ENCODE peak calls at places on chromosomes 3 and 15, in four cellular contexts. N is keratinocyte, K is hippocampal formation, U is aorta. A is an unnamed sample.

GRCh38 chr3:45612918-45613602 is 18.5 kb downstream of the LIMD1 start:
- DNase-seq in U (no peak), N (no peak), K (no peak), A (no peak)

GRCh38 chr3:142315083-142315482 is 89.7 kb upstream of the GK5 start:
- DNase-seq in U (no peak), K (no peak), N (no peak), A (no peak)

GRCh38 chr3:195054311-195054710 is 216.6 kb downstream of the XXYLT1 start:
- DNase-seq in U (peak), N (no peak), K (no peak), A (no peak)

GRCh38 chr3:182596673-182597410 is 196.5 kb upstream of the ATP11B start:
- DNase-seq in U (no peak), N (no peak), K (no peak), A (no peak)

GRCh38 chr3:184011937-184012889 is 5.5 kb downstream of the ABCC5 start:
- DNase-seq in U (no peak), K (no peak), N (no peak), A (no peak)

GRCh38 chr3:65436580-65436979 is 602.1 kb downstream of the MAGI1 start:
- DNase-seq in U (no peak), N (no peak), K (peak), A (no peak)

GRCh38 chr3:125257563-125257962 is 45.0 kb upstream of the SLC12A8 start:
- DNase-seq in U (no peak), N (no peak), K (no peak), A (no peak)

GRCh38 chr15:40743921-40744809 is 10.9 kb downstream of the RMDN3 start:
- DNase-seq in U (peak), N (peak), K (no peak), A (peak)

GRCh38 chr3:182182531-182182968 is 470.8 kb downstream of the SOX2 start:
- DNase-seq in N (peak), K (no peak), U (no peak), A (no peak)

GRCh38 chr3:143585720-143586456 is 262.4 kb downstream of the SLC9A9 start:
- DNase-seq in K (no peak), U (no peak), N (no peak), A (no peak)

A was measured in activated T-helper 1 cell treated with anti-CD3 and anti-CD28 coated beads, Interleukin-12 subunit alpha, Interleukin-12 subunit beta, Interleukin-2, Interleukin-4 antibody, amounts not matched to agents 30 ng/mL and 10 ng/mL and 1 ng/mL, durations not matched to agents 14 hours and 24 hours and 36 hours.